ENCODE peak calls at places on chromosomes 7 and 10, in five cellular contexts. T is neuronal stem cell, R is IMR-90, L is H9, Y is H1. P is an unnamed sample.

GRCh38 chr7:82288769-82289535 is 154.6 kb downstream of the CACNA2D1 start:
- DNase-seq in T (no peak), R (no peak), L (no peak), Y (no peak), P (no peak)

GRCh38 chr7:54653905-54654304 is 105.1 kb downstream of the SEC61G start:
- DNase-seq in T (no peak), R (no peak), L (no peak), Y (no peak), P (no peak)

GRCh38 chr10:20481054-20481453 is 416.1 kb downstream of the NEBL start:
- DNase-seq in T (no peak), R (no peak), L (no peak), Y (no peak), P (no peak)

GRCh38 chr10:15370741-15371701 is at the start of gene FAM171A1:
- DNase-seq in T (peak; percentile 56), R (peak; percentile 29), L (peak; percentile 69), Y (peak; percentile 80), P (peak; percentile 63)

GRCh38 chr7:4168556-4168955 is 513.5 kb upstream of the FOXK1 start:
- DNase-seq in T (no peak), R (no peak), L (no peak), Y (no peak), P (no peak)

GRCh38 chr7:39154815-39155214 is 177.1 kb downstream of the POU6F2 start:
- DNase-seq in T (no peak), R (no peak), L (no peak), Y (no peak), P (no peak)

GRCh38 chr7:99326408-99326782 is 697 bp downstream of the ARPC1A start:
- DNase-seq in T (no peak), R (no peak), L (no peak), Y (no peak), P (no peak)

GRCh38 chr10:33115720-33116119 is 157.7 kb upstream of the ITGB1 start:
- DNase-seq in T (no peak), R (peak; percentile 63), L (no peak), Y (no peak), P (no peak)

GRCh38 chr10:100828744-100829102 is 83.3 kb downstream of the PAX2 start:
- DNase-seq in T (no peak), R (no peak), L (no peak), Y (no peak), P (no peak)

GRCh38 chr7:19648791-19649190 is 60.0 kb downstream of the POLR1F start:
- DNase-seq in T (no peak), R (no peak), L (no peak), Y (no peak), P (no peak)

GRCh38 chr10:63866747-63867140 is 345.5 kb downstream of the REEP3 start:
- DNase-seq in T (no peak), R (no peak), L (no peak), Y (no peak), P (peak; percentile 32)

GRCh38 chr7:123455965-123456364 is 78.4 kb downstream of the IQUB start:
- DNase-seq in T (no peak), R (no peak), L (no peak), Y (no peak), P (no peak)

GRCh38 chr10:126409821-126410220 is 21.5 kb upstream of the ADAM12 start:
- DNase-seq in T (no peak), R (no peak), L (no peak), Y (no peak), P (no peak)

GRCh38 chr10:130799532-130799931 is 512.0 kb downstream of the TCERG1L start:
- DNase-seq in T (no peak), R (no peak), L (no peak), Y (no peak), P (no peak)

GRCh38 chr10:69491611-69492010 is 40.3 kb downstream of the TSPAN15 start:
- DNase-seq in T (no peak), R (no peak), L (no peak), Y (no peak), P (no peak)

GRCh38 chr10:27783660-27784059 is 38.0 kb upstream of the MKX start:
- DNase-seq in T (peak; percentile 36), R (peak; percentile 62), L (peak; percentile 66), Y (no peak), P (peak; percentile 53)

GRCh38 chr7:35905555-35905954 is 104.7 kb downstream of the SEPTIN7 start:
- DNase-seq in T (no peak), R (peak; percentile 66), L (no peak), Y (no peak), P (peak; percentile 38)

GRCh38 chr7:107014381-107015023 is 30.0 kb upstream of the PRKAR2B start:
- DNase-seq in T (no peak), R (peak; percentile 26), L (peak; percentile 36), Y (no peak), P (no peak)

DNA sequence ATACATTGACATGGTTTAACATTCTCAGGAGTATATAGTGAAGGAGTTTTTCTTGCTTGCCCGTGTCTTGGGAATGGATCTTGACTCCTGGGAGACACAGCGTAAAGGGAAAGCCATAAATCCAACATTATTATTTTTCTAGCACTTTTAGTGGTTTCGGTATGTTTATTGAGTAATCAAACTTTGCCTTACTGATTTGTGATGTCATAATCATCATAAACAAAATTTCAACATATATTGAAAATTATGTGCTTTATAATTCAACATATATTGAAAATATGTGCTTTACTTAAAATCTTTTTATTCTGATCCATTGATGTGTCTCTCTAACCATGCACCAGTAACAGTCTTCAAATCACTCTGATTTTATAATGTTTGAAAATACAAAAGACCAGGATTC is 20.2 kb upstream of the OR2A5 start:
- DNase-seq in T (no peak), R (no peak), L (no peak), Y (no peak), P (no peak)
- H3K23ac ChIP-seq in T (no peak overlapping the region), R (no peak overlapping the region), L (no peak overlapping the region), Y (no peak overlapping the region), P (no peak overlapping the region)

DNA sequence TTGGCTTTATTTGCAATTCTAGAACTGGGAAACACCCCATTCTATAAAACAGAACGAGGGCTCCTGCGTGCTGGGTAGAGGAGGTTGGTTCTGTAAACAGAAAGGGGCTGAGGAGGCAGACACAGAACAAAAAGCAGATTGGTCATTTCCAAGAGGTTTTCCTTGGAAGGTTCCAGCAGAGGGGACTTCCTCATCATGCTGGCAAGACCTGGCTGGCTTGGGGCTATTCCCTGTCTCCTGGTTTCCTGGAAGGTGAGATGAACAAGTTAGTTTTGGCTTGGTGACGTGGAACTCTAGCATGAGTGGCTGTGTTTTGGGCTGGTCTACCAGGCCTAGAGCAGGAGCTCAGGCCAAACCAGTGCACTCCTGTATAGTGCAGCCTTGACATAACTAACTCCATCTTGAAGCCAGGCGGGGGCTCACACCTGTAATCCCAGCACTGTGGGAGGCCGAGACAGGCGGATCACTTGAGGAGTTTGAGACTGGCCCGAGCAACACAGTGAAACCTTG is 26.1 kb upstream of the DNAJB6 start:
- DNase-seq in T (no peak), R (peak; percentile 19), L (peak; percentile 83), Y (peak; percentile 66), P (peak; percentile 48)
- H4K91ac ChIP-seq in T (no peak overlapping the region), R (peak overlapping the region; percentile 98), L (peak overlapping the region; percentile 68), Y (peak overlapping the region; percentile 99), P (peak overlapping the region; percentile 65)

GRCh38 chr7:6579446-6579845 is 2.2 kb downstream of the ZDHHC4 start:
- DNase-seq in T (no peak), R (peak; percentile 42), L (peak; percentile 43), Y (no peak), P (peak; percentile 26)
- H3K23ac ChIP-seq in T (no peak overlapping the region), R (no peak overlapping the region), L (no peak overlapping the region), Y (no peak overlapping the region), P (no peak overlapping the region)

DNA sequence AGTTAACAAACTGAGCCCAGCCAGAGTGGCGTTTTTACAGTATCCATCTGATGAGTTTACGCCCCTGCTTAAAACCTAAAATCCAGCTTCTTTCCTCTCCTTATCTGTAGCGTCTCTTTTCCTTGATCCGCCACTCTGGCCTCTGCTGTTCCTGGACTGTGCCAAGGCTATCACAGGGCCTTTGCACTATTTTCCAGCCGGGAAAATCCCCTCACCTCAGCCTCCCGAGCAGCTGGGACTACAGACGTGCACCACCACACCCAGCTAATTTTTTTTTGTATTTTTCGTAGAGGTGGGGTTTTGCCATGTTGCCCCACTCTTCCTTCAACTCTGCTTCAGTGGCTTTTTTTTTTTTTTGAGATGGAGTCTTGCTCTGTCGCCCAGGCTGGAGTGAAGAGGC is 7.9 kb upstream of the METTL27 start:
- DNase-seq in T (no peak), R (no peak), L (no peak), Y (no peak), P (no peak)
- H4K91ac ChIP-seq in T (no peak overlapping the region), R (peak overlapping the region; percentile 88), L (no peak overlapping the region), Y (no peak overlapping the region), P (no peak overlapping the region)

DNA sequence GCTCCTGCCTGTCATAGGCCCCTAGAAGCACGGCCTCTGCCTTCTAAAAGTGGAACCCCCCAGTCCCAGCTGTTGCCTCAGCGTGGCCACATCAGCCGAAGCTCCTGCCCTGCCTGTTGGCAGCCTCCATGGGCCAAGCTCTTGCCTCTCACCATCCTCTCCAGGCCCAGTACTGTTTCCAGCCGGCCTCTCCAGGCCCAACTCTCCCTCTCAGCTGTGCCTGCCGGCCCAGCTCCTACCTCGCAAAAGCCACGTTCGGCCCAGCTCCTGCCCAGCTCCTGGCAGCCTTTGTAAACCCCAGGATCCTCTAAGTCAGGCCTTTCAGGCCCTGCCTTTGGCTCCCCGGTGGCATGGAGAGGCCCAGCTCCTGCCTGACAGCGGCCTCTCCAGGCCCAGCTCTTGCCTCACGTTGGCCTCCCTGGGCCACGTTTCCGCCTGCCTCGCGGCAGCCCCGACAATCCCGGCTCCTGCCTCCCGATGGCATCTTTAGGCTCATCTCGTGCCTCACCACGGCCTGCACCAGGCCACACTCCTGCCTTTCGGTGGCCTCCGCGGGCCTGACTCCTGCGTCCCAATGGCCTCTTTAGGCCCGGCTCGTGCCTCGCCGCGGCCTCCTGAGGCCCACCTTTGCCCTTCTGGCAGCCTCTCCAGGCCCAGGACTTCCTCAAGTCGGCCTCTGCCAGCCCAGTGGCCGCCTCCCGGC is 17.5 kb upstream of the TMEM248 start:
- DNase-seq in T (no peak), R (no peak), L (no peak), Y (no peak), P (no peak)
- H3K23ac ChIP-seq in T (peak overlapping the region; percentile 17), R (no peak overlapping the region), L (no peak overlapping the region), Y (no peak overlapping the region), P (peak overlapping the region; percentile 37)

DNA sequence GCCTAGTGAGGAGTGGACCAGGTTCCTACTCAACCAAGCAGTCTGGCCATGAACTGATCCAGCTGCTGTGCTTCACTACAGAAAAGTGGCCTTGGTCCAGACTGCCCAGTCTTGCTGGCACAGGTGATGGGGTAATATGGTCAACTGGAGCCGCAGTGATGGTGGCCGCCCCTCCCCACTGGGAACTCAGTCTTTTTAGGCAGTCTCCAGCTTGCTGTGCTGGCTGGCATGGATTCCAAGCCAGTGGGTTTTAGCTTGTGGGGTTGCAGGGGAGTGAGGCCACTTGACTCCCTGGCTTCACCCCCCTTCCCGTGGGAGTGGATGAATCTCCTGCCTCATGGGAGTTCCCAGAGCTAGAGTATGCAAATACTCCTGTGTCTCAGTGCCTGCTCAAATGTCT is 52.7 kb upstream of the CDK6 start:
- DNase-seq in T (no peak), R (no peak), L (no peak), Y (no peak), P (no peak)
- H4K91ac ChIP-seq in T (no peak overlapping the region), R (no peak overlapping the region), L (no peak overlapping the region), Y (no peak overlapping the region), P (no peak overlapping the region)

P was measured in mesenchymal stem cell.